ENCODE peak calls at places on chromosomes 2 and 18, in ten cellular contexts. One of them, this sample, is unnamed.

GRCh38 chr2:37623971-37624897 is 47.2 kb downstream of the CDC42EP3 start:
- DNase-seq in posterior cingulate gyrus: no peak
- DNase-seq in activated B cell treated with CpG ODN at 0.5 μM for 24 hours: no peak
- DNase-seq in activated CD8-positive, alpha-beta memory T cell treated with anti-CD3 and anti-CD28 coated beads for 48 hours: no peak
- DNase-seq in T-helper 9 cell: no peak
- DNase-seq in GM03348: no peak
- DNase-seq in sciatic nerve: no peak
- DNase-seq in fibroblast of pulmonary artery: no peak
- DNase-seq in non-pigmented ciliary epithelial cell: no peak
- DNase-seq in activated naive CD8-positive, alpha-beta T cell treated with anti-CD3 and anti-CD28 coated beads for 36 hours: peak; percentile 44
- DNase-seq in this sample: peak; percentile 43

GRCh38 chr18:77023115-77023782 is 109.3 kb downstream of the MBP start:
- DNase-seq in posterior cingulate gyrus: no peak
- DNase-seq in activated B cell treated with CpG ODN at 0.5 μM for 24 hours: no peak
- DNase-seq in activated CD8-positive, alpha-beta memory T cell treated with anti-CD3 and anti-CD28 coated beads for 48 hours: no peak
- DNase-seq in T-helper 9 cell: no peak
- DNase-seq in GM03348: no peak
- DNase-seq in sciatic nerve: no peak
- DNase-seq in fibroblast of pulmonary artery: no peak
- DNase-seq in non-pigmented ciliary epithelial cell: no peak
- DNase-seq in activated naive CD8-positive, alpha-beta T cell treated with anti-CD3 and anti-CD28 coated beads for 36 hours: no peak
- DNase-seq in this sample: no peak

GRCh38 chr2:85308951-85309555 is 18.7 kb downstream of the TGOLN2 start:
- DNase-seq in posterior cingulate gyrus: no peak
- DNase-seq in activated B cell treated with CpG ODN at 0.5 μM for 24 hours: no peak
- DNase-seq in activated CD8-positive, alpha-beta memory T cell treated with anti-CD3 and anti-CD28 coated beads for 48 hours: no peak
- DNase-seq in T-helper 9 cell: no peak
- DNase-seq in GM03348: peak; percentile 23
- DNase-seq in sciatic nerve: peak; percentile 72
- DNase-seq in fibroblast of pulmonary artery: peak; percentile 44
- DNase-seq in non-pigmented ciliary epithelial cell: no peak
- DNase-seq in activated naive CD8-positive, alpha-beta T cell treated with anti-CD3 and anti-CD28 coated beads for 36 hours: no peak
- DNase-seq in this sample: no peak

GRCh38 chr2:157592374-157592773 is 36.3 kb downstream of the ACVR1C start:
- DNase-seq in posterior cingulate gyrus: no peak
- DNase-seq in activated B cell treated with CpG ODN at 0.5 μM for 24 hours: no peak
- DNase-seq in activated CD8-positive, alpha-beta memory T cell treated with anti-CD3 and anti-CD28 coated beads for 48 hours: no peak
- DNase-seq in T-helper 9 cell: no peak
- DNase-seq in GM03348: no peak
- DNase-seq in sciatic nerve: no peak
- DNase-seq in fibroblast of pulmonary artery: no peak
- DNase-seq in non-pigmented ciliary epithelial cell: no peak
- DNase-seq in activated naive CD8-positive, alpha-beta T cell treated with anti-CD3 and anti-CD28 coated beads for 36 hours: no peak
- DNase-seq in this sample: no peak

GRCh38 chr2:107091163-107091864 is 205.3 kb upstream of the ST6GAL2 start:
- DNase-seq in posterior cingulate gyrus: no peak
- DNase-seq in activated B cell treated with CpG ODN at 0.5 μM for 24 hours: no peak
- DNase-seq in activated CD8-positive, alpha-beta memory T cell treated with anti-CD3 and anti-CD28 coated beads for 48 hours: no peak
- DNase-seq in T-helper 9 cell: no peak
- DNase-seq in GM03348: no peak
- DNase-seq in sciatic nerve: no peak
- DNase-seq in fibroblast of pulmonary artery: peak; percentile 52
- DNase-seq in non-pigmented ciliary epithelial cell: no peak
- DNase-seq in activated naive CD8-positive, alpha-beta T cell treated with anti-CD3 and anti-CD28 coated beads for 36 hours: no peak
- DNase-seq in this sample: no peak

GRCh38 chr2:68918497-68918896 is 34.2 kb downstream of the GKN2 start:
- DNase-seq in posterior cingulate gyrus: no peak
- DNase-seq in activated B cell treated with CpG ODN at 0.5 μM for 24 hours: no peak
- DNase-seq in activated CD8-positive, alpha-beta memory T cell treated with anti-CD3 and anti-CD28 coated beads for 48 hours: no peak
- DNase-seq in T-helper 9 cell: no peak
- DNase-seq in GM03348: no peak
- DNase-seq in sciatic nerve: no peak
- DNase-seq in fibroblast of pulmonary artery: peak; percentile 78
- DNase-seq in non-pigmented ciliary epithelial cell: no peak
- DNase-seq in activated naive CD8-positive, alpha-beta T cell treated with anti-CD3 and anti-CD28 coated beads for 36 hours: no peak
- DNase-seq in this sample: no peak

GRCh38 chr2:33806041-33806440 is 206.9 kb upstream of the FAM98A start:
- DNase-seq in posterior cingulate gyrus: no peak
- DNase-seq in activated B cell treated with CpG ODN at 0.5 μM for 24 hours: no peak
- DNase-seq in activated CD8-positive, alpha-beta memory T cell treated with anti-CD3 and anti-CD28 coated beads for 48 hours: no peak
- DNase-seq in T-helper 9 cell: no peak
- DNase-seq in GM03348: no peak
- DNase-seq in sciatic nerve: no peak
- DNase-seq in fibroblast of pulmonary artery: no peak
- DNase-seq in non-pigmented ciliary epithelial cell: no peak
- DNase-seq in activated naive CD8-positive, alpha-beta T cell treated with anti-CD3 and anti-CD28 coated beads for 36 hours: no peak
- DNase-seq in this sample: no peak

GRCh38 chr2:42964444-42965081 is 172.2 kb upstream of the HAAO start:
- DNase-seq in posterior cingulate gyrus: peak; percentile 55
- DNase-seq in activated B cell treated with CpG ODN at 0.5 μM for 24 hours: no peak
- DNase-seq in activated CD8-positive, alpha-beta memory T cell treated with anti-CD3 and anti-CD28 coated beads for 48 hours: no peak
- DNase-seq in T-helper 9 cell: no peak
- DNase-seq in GM03348: peak; percentile 94
- DNase-seq in sciatic nerve: peak; percentile 86
- DNase-seq in fibroblast of pulmonary artery: peak; percentile 95
- DNase-seq in non-pigmented ciliary epithelial cell: peak; percentile 65
- DNase-seq in activated naive CD8-positive, alpha-beta T cell treated with anti-CD3 and anti-CD28 coated beads for 36 hours: no peak
- DNase-seq in this sample: no peak

GRCh38 chr18:21996261-21996892 is 173.0 kb upstream of the GATA6 start:
- DNase-seq in posterior cingulate gyrus: no peak
- DNase-seq in activated B cell treated with CpG ODN at 0.5 μM for 24 hours: no peak
- DNase-seq in activated CD8-positive, alpha-beta memory T cell treated with anti-CD3 and anti-CD28 coated beads for 48 hours: no peak
- DNase-seq in T-helper 9 cell: no peak
- DNase-seq in GM03348: peak; percentile 24
- DNase-seq in sciatic nerve: no peak
- DNase-seq in fibroblast of pulmonary artery: peak; percentile 8
- DNase-seq in non-pigmented ciliary epithelial cell: no peak
- DNase-seq in activated naive CD8-positive, alpha-beta T cell treated with anti-CD3 and anti-CD28 coated beads for 36 hours: no peak
- DNase-seq in this sample: no peak

GRCh38 chr2:47277187-47277586 is 122.1 kb upstream of the STPG4 start:
- DNase-seq in posterior cingulate gyrus: no peak
- DNase-seq in activated B cell treated with CpG ODN at 0.5 μM for 24 hours: no peak
- DNase-seq in activated CD8-positive, alpha-beta memory T cell treated with anti-CD3 and anti-CD28 coated beads for 48 hours: no peak
- DNase-seq in T-helper 9 cell: no peak
- DNase-seq in GM03348: no peak
- DNase-seq in sciatic nerve: no peak
- DNase-seq in fibroblast of pulmonary artery: no peak
- DNase-seq in non-pigmented ciliary epithelial cell: no peak
- DNase-seq in activated naive CD8-positive, alpha-beta T cell treated with anti-CD3 and anti-CD28 coated beads for 36 hours: no peak
- DNase-seq in this sample: no peak

GRCh38 chr2:160490760-160491367 is 2.7 kb downstream of the RBMS1 start:
- DNase-seq in posterior cingulate gyrus: no peak
- DNase-seq in activated B cell treated with CpG ODN at 0.5 μM for 24 hours: no peak
- DNase-seq in activated CD8-positive, alpha-beta memory T cell treated with anti-CD3 and anti-CD28 coated beads for 48 hours: no peak
- DNase-seq in T-helper 9 cell: no peak
- DNase-seq in GM03348: no peak
- DNase-seq in sciatic nerve: no peak
- DNase-seq in fibroblast of pulmonary artery: no peak
- DNase-seq in non-pigmented ciliary epithelial cell: no peak
- DNase-seq in activated naive CD8-positive, alpha-beta T cell treated with anti-CD3 and anti-CD28 coated beads for 36 hours: no peak
- DNase-seq in this sample: no peak